ENCODE peak calls at places on chromosomes 4 and X, in four cellular contexts. Q is pancreas, I is hepatocyte, O is astrocyte of the cerebellum. G is an unnamed sample.

GRCh38 chr4:83009529-83009928 is 1.1 kb downstream of the LIN54 start:
- DNase-seq in Q (no peak), I (no peak), O (no peak), G (no peak)

GRCh38 chr4:8427761-8428287 is 12.7 kb downstream of the ACOX3 start:
- DNase-seq in Q (peak), I (peak), O (no peak), G (no peak)

GRCh38 chr4:3752022-3752421 is 14.2 kb upstream of the ADRA2C start:
- DNase-seq in Q (no peak), I (no peak), O (no peak), G (no peak)

GRCh38 chrX:136473663-136474062 is 14.1 kb upstream of the BRS3 start:
- DNase-seq in Q (no peak), I (no peak), O (no peak), G (no peak)

GRCh38 chr4:140637836-140638235 is 69.1 kb upstream of the UCP1 start:
- DNase-seq in Q (no peak), I (no peak), O (no peak), G (peak)

GRCh38 chr4:104906274-104906673 is 240.4 kb upstream of the TET2 start:
- DNase-seq in Q (no peak), I (no peak), O (no peak), G (no peak)

GRCh38 chr4:55931833-55932232 is 16.9 kb upstream of the CEP135 start:
- DNase-seq in Q (no peak), I (no peak), O (no peak), G (no peak)

GRCh38 chrX:68462653-68463052 is 29.4 kb upstream of the OPHN1 start:
- DNase-seq in Q (no peak), I (peak), O (peak), G (peak)

GRCh38 chrX:123626962-123627361 is 105.9 kb downstream of the THOC2 start:
- DNase-seq in Q (no peak), I (no peak), O (peak), G (no peak)

GRCh38 chr4:73308286-73308685 is 49.7 kb upstream of the ANKRD17 start:
- DNase-seq in Q (no peak), I (peak), O (no peak), G (no peak)

GRCh38 chrX:153411988-153412574 is 809 bp downstream of the ZFP92 start:
- DNase-seq in Q (no peak), I (no peak), O (no peak), G (no peak)

GRCh38 chr4:153232768-153233167 is 28.5 kb downstream of the TRIM2 start:
- DNase-seq in Q (peak), I (peak), O (no peak), G (peak)

GRCh38 chr4:180675368-180675675 is 1567.9 kb upstream of the TENM3 start:
- DNase-seq in Q (no peak), I (no peak), O (no peak), G (no peak)

GRCh38 chr4:150862829-150863228 is 152.3 kb downstream of the LRBA start:
- DNase-seq in Q (no peak), I (no peak), O (no peak), G (no peak)

GRCh38 chr4:172819353-172819752 is 349.3 kb upstream of the GALNT7 start:
- DNase-seq in Q (no peak), I (peak), O (no peak), G (no peak)

GRCh38 chrX:83501003-83501402 is 7.1 kb upstream of the POU3F4 start:
- DNase-seq in Q (no peak), I (no peak), O (no peak), G (no peak)

GRCh38 chr4:184401397-184402171 is 72.8 kb downstream of the IRF2 start:
- DNase-seq in Q (no peak), I (no peak), O (no peak), G (no peak)

GRCh38 chrX:16436348-16437188 is 213.4 kb upstream of the S100G start:
- DNase-seq in Q (peak), I (peak), O (peak), G (peak)

GRCh38 chr4:150960818-150961217 is 54.3 kb downstream of the LRBA start:
- DNase-seq in Q (no peak), I (peak), O (no peak), G (no peak)

GRCh38 chrX:57918750-57919436 is 8.6 kb upstream of the ZXDA start:
- DNase-seq in Q (peak), I (no peak), O (no peak), G (no peak)

GRCh38 chrX:116806288-116806802 is 343.6 kb upstream of the CT83 start:
- DNase-seq in Q (no peak), I (no peak), O (no peak), G (no peak)

GRCh38 chr4:109989618-109990017 is 76.9 kb downstream of the EGF start:
- DNase-seq in Q (no peak), I (no peak), O (no peak), G (no peak)

GRCh38 chr4:77153016-77153415 is 4.0 kb upstream of the CCNG2 start:
- DNase-seq in Q (no peak), I (no peak), O (no peak), G (no peak)

GRCh38 chr4:6746721-6747689 is 31.0 kb downstream of the BLOC1S4 start:
- DNase-seq in Q (peak), I (peak), O (peak), G (no peak)

GRCh38 chr4:9919047-9919446 is 102.2 kb downstream of the SLC2A9 start:
- DNase-seq in Q (no peak), I (no peak), O (no peak), G (no peak)

GRCh38 chrX:88940904-88941303 is 193.9 kb downstream of the CPXCR1 start:
- DNase-seq in Q (no peak), I (no peak), O (no peak), G (no peak)

GRCh38 chr4:4405358-4405962 is 18.6 kb downstream of the NSG1 start:
- DNase-seq in Q (no peak), I (no peak), O (no peak), G (no peak)

GRCh38 chrX:48558270-48558669 is 16.0 kb upstream of the RBM3 start:
- DNase-seq in Q (no peak), I (no peak), O (peak), G (no peak)

GRCh38 chr4:101795704-101796103 is 5.2 kb downstream of the BANK1 start:
- DNase-seq in Q (no peak), I (no peak), O (no peak), G (no peak)

GRCh38 chr4:38145741-38146140 is 185.5 kb downstream of the PTTG2 start:
- DNase-seq in Q (no peak), I (no peak), O (no peak), G (no peak)

GRCh38 chrX:140505421-140506337 is 810 bp upstream of the SOX3 start:
- DNase-seq in Q (no peak), I (no peak), O (no peak), G (no peak)

GRCh38 chrX:103393487-103393886 is 17.1 kb downstream of the BEX3 start:
- DNase-seq in Q (no peak), I (no peak), O (no peak), G (no peak)

GRCh38 chrX:24475480-24475879 is 10.4 kb downstream of the PDK3 start:
- DNase-seq in Q (no peak), I (no peak), O (no peak), G (no peak)

GRCh38 chr4:144820115-144820514 is 174.2 kb downstream of the HHIP start:
- DNase-seq in Q (no peak), I (no peak), O (peak), G (no peak)

GRCh38 chrX:56068274-56068758 is 163.8 kb upstream of the KLF8 start:
- DNase-seq in Q (no peak), I (no peak), O (no peak), G (no peak)

GRCh38 chr4:80566203-80566872 is 230.8 kb downstream of the CFAP299 start:
- DNase-seq in Q (no peak), I (no peak), O (no peak), G (no peak)

GRCh38 chr4:121788896-121789295 is 12.2 kb upstream of the EXOSC9 start:
- DNase-seq in Q (no peak), I (no peak), O (no peak), G (no peak)

GRCh38 chr4:111174331-111174730 is 551.5 kb upstream of the PITX2 start:
- DNase-seq in Q (no peak), I (no peak), O (no peak), G (no peak)

GRCh38 chr4:168868044-168868855 is 141.8 kb downstream of the CBR4 start:
- DNase-seq in Q (no peak), I (no peak), O (no peak), G (no peak)

GRCh38 chr4:18975916-18976610 is 954.5 kb upstream of the LCORL start:
- DNase-seq in Q (no peak), I (no peak), O (no peak), G (no peak)
- TF ChIP-seq CTCF in Q (no peak), I (no peak), O (no peak), G (no peak)

GRCh38 chrX:108447303-108447702 is 7.7 kb downstream of the COL4A5 start:
- DNase-seq in Q (no peak), I (no peak), O (no peak), G (no peak)
- H3K4me3 ChIP-seq in Q (no peak), I (no peak), O (no peak), G (no peak)

DNA sequence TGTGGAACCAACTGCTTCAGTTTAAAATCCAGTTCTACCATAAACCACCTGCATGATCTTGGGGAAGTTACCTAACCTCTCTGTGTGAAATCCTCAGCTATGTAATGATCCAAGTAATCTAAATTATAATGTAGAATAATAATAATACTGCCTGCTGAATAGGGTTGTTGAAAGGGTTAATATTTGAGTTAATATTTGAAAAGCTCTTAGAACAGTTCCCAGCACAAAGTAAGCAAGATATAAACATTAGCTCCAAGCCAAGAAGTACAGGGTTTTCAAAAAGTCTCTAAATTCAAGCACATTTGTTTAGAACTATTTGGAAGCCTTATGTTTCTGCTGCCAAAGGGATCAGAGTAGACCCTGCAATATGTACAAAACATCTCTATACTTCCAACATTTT is 76.6 kb upstream of the FAM9C start:
- DNase-seq in Q (no peak), I (no peak), O (no peak), G (no peak)
- TF ChIP-seq CTCF in Q (no peak), I (no peak), O (no peak), G (no peak)

GRCh38 chr4:53011176-53011575 is 149.1 kb downstream of the RASL11B start:
- DNase-seq in Q (no peak), I (no peak), O (no peak), G (no peak)
- H3K4me3 ChIP-seq in Q (no peak), I (no peak), O (no peak), G (no peak)

GRCh38 chr4:87461281-87461700 is 38.9 kb downstream of the NUDT9 start:
- DNase-seq in Q (no peak), I (no peak), O (peak), G (no peak)

GRCh38 chr4:87462102-87462501 is 39.7 kb downstream of the NUDT9 start:
- DNase-seq in Q (no peak), I (no peak), O (no peak), G (no peak)

GRCh38 chr4:87469390-87469789 is 47.0 kb downstream of the NUDT9 start:
- DNase-seq in Q (no peak), I (no peak), O (no peak), G (no peak)

GRCh38 chr4:87465739-87466366 is 43.5 kb downstream of the NUDT9 start:
- DNase-seq in Q (no peak), I (peak), O (peak), G (peak)
- TF ChIP-seq CTCF in Q (no peak), I (peak), O (peak), G (peak)

DNA sequence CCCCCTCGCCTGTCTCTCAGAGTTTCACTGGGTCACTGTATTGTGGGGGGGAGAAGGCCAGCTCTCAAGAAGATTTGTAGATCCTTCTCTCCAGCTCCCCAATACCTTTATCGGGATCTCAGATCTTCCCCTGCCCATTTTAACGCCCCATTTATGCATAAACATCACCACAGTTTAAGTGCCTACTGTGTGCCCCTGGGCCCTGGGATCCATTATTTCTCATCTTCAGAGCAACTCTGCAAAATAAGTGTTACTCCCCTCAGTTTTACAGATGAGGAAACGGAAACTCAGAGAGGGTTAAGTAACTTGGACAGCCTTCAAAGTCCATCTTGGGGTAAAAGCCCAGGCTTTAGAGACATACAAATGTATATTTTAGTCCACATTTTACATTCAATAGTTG is 421 bp upstream of the IGSF1 start:
- DNase-seq in Q (no peak), I (no peak), O (no peak), G (no peak)
- H3K4me3 ChIP-seq in Q (no peak), I (no peak), O (peak), G (no peak)

GRCh38 chr4:165542476-165542875 is 163.7 kb downstream of the CPE start:
- DNase-seq in Q (no peak), I (no peak), O (no peak), G (no peak)

GRCh38 chr4:165540206-165540865 is 161.5 kb downstream of the CPE start:
- DNase-seq in Q (no peak), I (no peak), O (no peak), G (no peak)

GRCh38 chr4:165532976-165533375 is 154.2 kb downstream of the CPE start:
- DNase-seq in Q (no peak), I (peak), O (no peak), G (no peak)

GRCh38 chr4:165541773-165542459 is 163.1 kb downstream of the CPE start:
- DNase-seq in Q (no peak), I (no peak), O (no peak), G (no peak)

GRCh38 chr4:165537028-165537648 is 158.3 kb downstream of the CPE start:
- DNase-seq in Q (peak), I (peak), O (peak), G (no peak)
- TF ChIP-seq CTCF in Q (peak), I (peak), O (peak), G (peak)

GRCh38 chr4:113978561-113979156 is 788 bp downstream of the ARSJ start:
- DNase-seq in Q (peak), I (peak), O (no peak), G (peak)
- H3K4me3 ChIP-seq in Q (peak), I (peak), O (peak), G (peak)

GRCh38 chr4:176042195-176042594 is 23.4 kb upstream of the WDR17 start:
- DNase-seq in Q (no peak), I (no peak), O (no peak), G (no peak)

GRCh38 chr4:176034936-176035335 is 30.7 kb upstream of the WDR17 start:
- DNase-seq in Q (no peak), I (no peak), O (no peak), G (no peak)

GRCh38 chr4:176034498-176034897 is 31.1 kb upstream of the WDR17 start:
- DNase-seq in Q (no peak), I (peak), O (peak), G (no peak)

GRCh38 chr4:176036585-176037205 is 28.9 kb upstream of the WDR17 start:
- DNase-seq in Q (no peak), I (no peak), O (no peak), G (no peak)

DNA sequence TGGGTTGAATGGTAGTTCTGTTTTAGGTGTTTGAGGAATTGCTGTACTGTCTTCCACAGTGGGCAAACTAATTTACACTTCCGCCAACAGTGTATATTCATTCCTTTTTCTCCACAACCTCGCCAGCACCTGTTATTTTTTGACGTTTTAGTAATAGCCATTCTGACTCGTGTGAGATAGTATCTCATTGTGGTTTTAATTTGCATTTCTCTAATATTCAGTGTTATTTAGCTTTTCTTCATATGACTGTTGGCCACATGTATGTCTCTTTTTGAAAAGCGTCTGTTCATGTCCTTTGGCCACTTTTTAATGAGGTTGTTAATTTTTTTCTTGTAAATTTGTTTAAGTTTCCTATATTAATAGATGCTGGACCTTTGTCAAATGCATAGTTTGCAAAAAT is 26.9 kb upstream of the WDR17 start:
- DNase-seq in Q (no peak), I (no peak), O (no peak), G (no peak)
- TF ChIP-seq CTCF in Q (no peak), I (no peak), O (no peak), G (no peak)